ENCODE peak calls at places on chromosome 14, in nine cellular contexts. One of them, this sample, is unnamed.

GRCh38 chr14:101020971-101021370 is 117.4 kb upstream of the RTL1 start:
- DNase-seq in tibial nerve: no peak
- DNase-seq in RWPE2: peak; percentile 45
- DNase-seq in tibial artery: no peak
- DNase-seq in lung: peak; percentile 13
- DNase-seq in GM23338: no peak
- DNase-seq in heart right ventricle: no peak
- DNase-seq in ovary: peak; percentile 5
- DNase-seq in cardiac muscle cell: no peak
- DNase-seq in this sample: no peak

GRCh38 chr14:105154476-105154871 is 14.1 kb downstream of the JAG2 start:
- DNase-seq in tibial artery: no peak
- DNase-seq in RWPE2: peak; percentile 78
- DNase-seq in tibial nerve: no peak
- DNase-seq in cardiac muscle cell: no peak
- DNase-seq in ovary: no peak
- DNase-seq in heart right ventricle: no peak
- DNase-seq in lung: no peak
- DNase-seq in GM23338: no peak
- DNase-seq in this sample: no peak

GRCh38 chr14:77910506-77910905 is 110.6 kb downstream of the ADCK1 start:
- DNase-seq in tibial nerve: no peak
- DNase-seq in RWPE2: no peak
- DNase-seq in tibial artery: no peak
- DNase-seq in heart right ventricle: no peak
- DNase-seq in cardiac muscle cell: no peak
- DNase-seq in GM23338: no peak
- DNase-seq in lung: no peak
- DNase-seq in ovary: no peak
- DNase-seq in this sample: no peak

GRCh38 chr14:76651410-76652055 is 109.7 kb upstream of the VASH1 start:
- DNase-seq in GM23338: no peak
- DNase-seq in heart right ventricle: no peak
- DNase-seq in cardiac muscle cell: no peak
- DNase-seq in lung: no peak
- DNase-seq in RWPE2: no peak
- DNase-seq in tibial artery: no peak
- DNase-seq in tibial nerve: no peak
- DNase-seq in ovary: no peak
- DNase-seq in this sample: no peak

GRCh38 chr14:29243355-29243754 is 476.8 kb downstream of the FOXG1 start:
- DNase-seq in GM23338: no peak
- DNase-seq in ovary: no peak
- DNase-seq in tibial nerve: no peak
- DNase-seq in lung: no peak
- DNase-seq in cardiac muscle cell: peak; percentile 92
- DNase-seq in tibial artery: no peak
- DNase-seq in heart right ventricle: no peak
- DNase-seq in RWPE2: no peak
- DNase-seq in this sample: no peak

GRCh38 chr14:26204362-26204953 is 393.4 kb downstream of the NOVA1 start:
- DNase-seq in heart right ventricle: no peak
- DNase-seq in lung: no peak
- DNase-seq in tibial nerve: no peak
- DNase-seq in RWPE2: no peak
- DNase-seq in GM23338: peak; percentile 49
- DNase-seq in cardiac muscle cell: peak; percentile 38
- DNase-seq in tibial artery: no peak
- DNase-seq in ovary: no peak
- DNase-seq in this sample: no peak

GRCh38 chr14:93056166-93056839 is 59.4 kb downstream of the ITPK1 start:
- DNase-seq in cardiac muscle cell: no peak
- DNase-seq in ovary: no peak
- DNase-seq in lung: no peak
- DNase-seq in heart right ventricle: no peak
- DNase-seq in RWPE2: peak; percentile 28
- DNase-seq in tibial artery: no peak
- DNase-seq in GM23338: peak; percentile 52
- DNase-seq in tibial nerve: no peak
- DNase-seq in this sample: no peak

GRCh38 chr14:76298896-76299295 is 77.0 kb upstream of the ESRRB start:
- DNase-seq in heart right ventricle: no peak
- DNase-seq in GM23338: no peak
- DNase-seq in lung: no peak
- DNase-seq in ovary: no peak
- DNase-seq in cardiac muscle cell: no peak
- DNase-seq in RWPE2: no peak
- DNase-seq in tibial nerve: no peak
- DNase-seq in tibial artery: no peak
- DNase-seq in this sample: no peak

GRCh38 chr14:51370758-51371386 is 130.8 kb downstream of the TMX1 start:
- DNase-seq in lung: no peak
- DNase-seq in heart right ventricle: no peak
- DNase-seq in ovary: no peak
- DNase-seq in tibial nerve: no peak
- DNase-seq in tibial artery: no peak
- DNase-seq in cardiac muscle cell: peak; percentile 18
- DNase-seq in GM23338: no peak
- DNase-seq in RWPE2: no peak
- DNase-seq in this sample: no peak

GRCh38 chr14:55975281-55975905 is 142.8 kb upstream of the PELI2 start:
- DNase-seq in tibial artery: no peak
- DNase-seq in heart right ventricle: no peak
- DNase-seq in cardiac muscle cell: no peak
- DNase-seq in RWPE2: no peak
- DNase-seq in lung: no peak
- DNase-seq in tibial nerve: no peak
- DNase-seq in ovary: no peak
- DNase-seq in GM23338: no peak
- DNase-seq in this sample: no peak

GRCh38 chr14:71659165-71659564 is 273.1 kb upstream of the RGS6 start:
- DNase-seq in tibial artery: no peak
- DNase-seq in ovary: no peak
- DNase-seq in GM23338: no peak
- DNase-seq in cardiac muscle cell: no peak
- DNase-seq in heart right ventricle: no peak
- DNase-seq in tibial nerve: no peak
- DNase-seq in RWPE2: no peak
- DNase-seq in lung: no peak
- DNase-seq in this sample: no peak

GRCh38 chr14:80202888-80203562 is 8.3 kb downstream of the DIO2 start:
- DNase-seq in RWPE2: peak; percentile 51
- DNase-seq in tibial artery: no peak
- DNase-seq in GM23338: peak; percentile 81
- DNase-seq in lung: no peak
- DNase-seq in heart right ventricle: no peak
- DNase-seq in ovary: no peak
- DNase-seq in cardiac muscle cell: peak; percentile 8
- DNase-seq in tibial nerve: no peak
- DNase-seq in this sample: no peak

GRCh38 chr14:50363734-50364113 is 33.0 kb downstream of the CDKL1 start:
- DNase-seq in RWPE2: no peak
- DNase-seq in ovary: no peak
- DNase-seq in heart right ventricle: no peak
- DNase-seq in cardiac muscle cell: peak; percentile 43
- DNase-seq in tibial nerve: no peak
- DNase-seq in tibial artery: no peak
- DNase-seq in lung: no peak
- DNase-seq in GM23338: no peak
- DNase-seq in this sample: no peak

GRCh38 chr14:32813401-32813800 is 125.3 kb upstream of the NPAS3 start:
- DNase-seq in tibial artery: no peak
- DNase-seq in GM23338: peak; percentile 68
- DNase-seq in lung: no peak
- DNase-seq in ovary: no peak
- DNase-seq in heart right ventricle: no peak
- DNase-seq in RWPE2: no peak
- DNase-seq in cardiac muscle cell: no peak
- DNase-seq in tibial nerve: no peak
- DNase-seq in this sample: no peak

GRCh38 chr14:63852271-63852816 is 460 bp upstream of the SYNE2 start:
- DNase-seq in heart right ventricle: no peak
- DNase-seq in GM23338: peak; percentile 81
- DNase-seq in tibial nerve: no peak
- DNase-seq in RWPE2: no peak
- DNase-seq in cardiac muscle cell: peak; percentile 38
- DNase-seq in ovary: no peak
- DNase-seq in tibial artery: no peak
- DNase-seq in lung: no peak
- DNase-seq in this sample: no peak

GRCh38 chr14:72332871-72333270 is 400.6 kb downstream of the RGS6 start:
- DNase-seq in cardiac muscle cell: no peak
- DNase-seq in tibial nerve: no peak
- DNase-seq in tibial artery: no peak
- DNase-seq in lung: no peak
- DNase-seq in heart right ventricle: no peak
- DNase-seq in GM23338: no peak
- DNase-seq in RWPE2: no peak
- DNase-seq in ovary: no peak
- DNase-seq in this sample: no peak

GRCh38 chr14:61476737-61477410 is 155.5 kb downstream of the PRKCH start:
- DNase-seq in lung: peak; percentile 56
- DNase-seq in RWPE2: no peak
- DNase-seq in heart right ventricle: peak; percentile 72
- DNase-seq in tibial artery: peak; percentile 70
- DNase-seq in tibial nerve: no peak
- DNase-seq in cardiac muscle cell: peak; percentile 99
- DNase-seq in ovary: peak; percentile 75
- DNase-seq in GM23338: no peak
- DNase-seq in this sample: no peak

GRCh38 chr14:23056257-23056955 is 914 bp downstream of the CDH24 start:
- DNase-seq in lung: peak; percentile 60
- DNase-seq in tibial artery: peak; percentile 57
- DNase-seq in cardiac muscle cell: peak; percentile 70
- DNase-seq in tibial nerve: no peak
- DNase-seq in ovary: peak; percentile 46
- DNase-seq in heart right ventricle: peak; percentile 54
- DNase-seq in RWPE2: peak; percentile 85
- DNase-seq in GM23338: peak; percentile 87
- DNase-seq in this sample: no peak

GRCh38 chr14:100851946-100852620 is 26.2 kb downstream of the MEG3 start:
- DNase-seq in ovary: no peak
- DNase-seq in heart right ventricle: no peak
- DNase-seq in GM23338: no peak
- DNase-seq in tibial nerve: no peak
- DNase-seq in cardiac muscle cell: no peak
- DNase-seq in RWPE2: no peak
- DNase-seq in lung: no peak
- DNase-seq in tibial artery: no peak
- DNase-seq in this sample: no peak

GRCh38 chr14:96776791-96777190 is 20.4 kb upstream of the VRK1 start:
- DNase-seq in tibial nerve: no peak
- DNase-seq in cardiac muscle cell: no peak
- DNase-seq in RWPE2: no peak
- DNase-seq in lung: no peak
- DNase-seq in heart right ventricle: no peak
- DNase-seq in ovary: no peak
- DNase-seq in GM23338: no peak
- DNase-seq in tibial artery: no peak
- DNase-seq in this sample: no peak
- H3K27ac ChIP-seq in tibial nerve: no peak overlapping the region
- H3K27ac ChIP-seq in cardiac muscle cell: no peak overlapping the region
- H3K27ac ChIP-seq in RWPE2: no peak overlapping the region
- H3K27ac ChIP-seq in lung: no peak overlapping the region
- H3K27ac ChIP-seq in heart right ventricle: no peak overlapping the region
- H3K27ac ChIP-seq in ovary: no peak overlapping the region
- H3K27ac ChIP-seq in GM23338: no peak overlapping the region
- H3K27ac ChIP-seq in tibial artery: no peak overlapping the region
- H3K27ac ChIP-seq in this sample: no peak overlapping the region

GRCh38 chr14:104151028-104151385 is 12.6 kb downstream of the KIF26A start:
- DNase-seq in GM23338: no peak
- DNase-seq in cardiac muscle cell: no peak
- DNase-seq in RWPE2: no peak
- DNase-seq in lung: no peak
- DNase-seq in heart right ventricle: no peak
- DNase-seq in tibial nerve: no peak
- DNase-seq in tibial artery: no peak
- DNase-seq in ovary: no peak
- DNase-seq in this sample: no peak
- H3K27ac ChIP-seq in GM23338: no peak overlapping the region
- H3K27ac ChIP-seq in cardiac muscle cell: peak overlapping the region; percentile 67
- H3K27ac ChIP-seq in RWPE2: no peak overlapping the region
- H3K27ac ChIP-seq in lung: no peak overlapping the region
- H3K27ac ChIP-seq in heart right ventricle: no peak overlapping the region
- H3K27ac ChIP-seq in tibial nerve: no peak overlapping the region
- H3K27ac ChIP-seq in tibial artery: no peak overlapping the region
- H3K27ac ChIP-seq in ovary: no peak overlapping the region
- H3K27ac ChIP-seq in this sample: no peak overlapping the region

DNA sequence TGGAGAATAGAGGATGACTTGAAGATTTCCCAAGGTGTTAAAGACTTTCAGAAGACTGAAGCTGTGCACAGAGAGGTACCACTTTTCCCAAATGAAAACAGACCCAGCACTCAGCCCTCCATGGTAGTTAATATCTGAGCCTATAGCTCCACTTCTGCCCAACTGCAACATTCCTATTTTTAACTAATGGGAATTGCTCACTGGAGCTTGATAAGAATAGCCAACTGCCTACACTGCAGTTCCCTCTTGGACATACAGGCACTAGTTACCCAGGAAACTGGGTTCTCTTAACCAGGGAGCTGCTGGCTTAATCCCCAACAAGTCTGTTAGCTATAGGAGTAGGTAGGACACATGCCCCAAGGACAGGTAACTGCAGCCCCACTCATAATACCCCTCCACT is 76.9 kb upstream of the ACTN1 start:
- DNase-seq in heart right ventricle: no peak
- DNase-seq in tibial artery: no peak
- DNase-seq in lung: no peak
- DNase-seq in RWPE2: no peak
- DNase-seq in cardiac muscle cell: no peak
- DNase-seq in GM23338: no peak
- DNase-seq in tibial nerve: no peak
- DNase-seq in ovary: no peak
- DNase-seq in this sample: no peak
- H3K27ac ChIP-seq in heart right ventricle: no peak overlapping the region
- H3K27ac ChIP-seq in tibial artery: peak overlapping the region; percentile 66
- H3K27ac ChIP-seq in lung: peak overlapping the region; percentile 32
- H3K27ac ChIP-seq in RWPE2: no peak overlapping the region
- H3K27ac ChIP-seq in cardiac muscle cell: peak overlapping the region; percentile 66
- H3K27ac ChIP-seq in GM23338: no peak overlapping the region
- H3K27ac ChIP-seq in tibial nerve: no peak overlapping the region
- H3K27ac ChIP-seq in ovary: no peak overlapping the region
- H3K27ac ChIP-seq in this sample: no peak overlapping the region

DNA sequence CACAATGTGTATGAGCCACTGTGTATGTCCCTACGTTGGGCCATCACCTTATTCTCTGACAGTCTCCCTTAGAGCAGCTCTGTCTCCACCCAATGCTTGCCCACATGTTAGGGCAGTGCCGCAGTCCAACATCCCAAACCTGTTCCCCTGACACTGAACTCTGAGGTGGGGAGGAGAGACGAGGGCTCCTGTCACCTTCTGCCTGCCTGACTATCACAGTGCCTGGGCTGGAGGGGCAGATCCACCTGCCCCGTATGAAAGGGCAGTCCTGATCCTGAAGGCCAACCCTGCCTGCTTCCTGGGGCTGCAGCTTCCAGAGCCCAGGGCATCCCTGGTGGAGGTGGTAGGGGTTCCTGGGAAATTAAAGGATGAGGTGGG is 2.2 kb downstream of the TGM1 start:
- DNase-seq in heart right ventricle: no peak
- DNase-seq in cardiac muscle cell: no peak
- DNase-seq in RWPE2: no peak
- DNase-seq in lung: no peak
- DNase-seq in tibial nerve: no peak
- DNase-seq in tibial artery: no peak
- DNase-seq in GM23338: no peak
- DNase-seq in ovary: no peak
- DNase-seq in this sample: no peak
- H3K27ac ChIP-seq in heart right ventricle: no peak overlapping the region
- H3K27ac ChIP-seq in cardiac muscle cell: no peak overlapping the region
- H3K27ac ChIP-seq in RWPE2: peak overlapping the region; percentile 88
- H3K27ac ChIP-seq in lung: no peak overlapping the region
- H3K27ac ChIP-seq in tibial nerve: no peak overlapping the region
- H3K27ac ChIP-seq in tibial artery: no peak overlapping the region
- H3K27ac ChIP-seq in GM23338: no peak overlapping the region
- H3K27ac ChIP-seq in ovary: no peak overlapping the region
- H3K27ac ChIP-seq in this sample: no peak overlapping the region